ENCODE peak calls at places on chromosomes 6 and 20, in ten cellular contexts. One of them, this sample, is unnamed.

GRCh38 chr20:32661820-32662528 is 11.8 kb downstream of the C20orf203 start:
- DNase-seq in T-helper 1 cell: no peak
- DNase-seq in substantia nigra: no peak
- DNase-seq in GM13977: no peak
- DNase-seq in pancreas: no peak
- DNase-seq in HEK293T: no peak
- DNase-seq in neural crest cell: no peak
- DNase-seq in NCI-H345: no peak
- DNase-seq in iris pigment epithelial cell: no peak
- DNase-seq in dermis microvascular lymphatic vessel endothelial cell: no peak
- DNase-seq in this sample: no peak

GRCh38 chr20:61895016-61895415 is 170.7 kb downstream of the TAF4 start:
- DNase-seq in GM13977: no peak
- DNase-seq in neural crest cell: no peak
- DNase-seq in T-helper 1 cell: no peak
- DNase-seq in dermis microvascular lymphatic vessel endothelial cell: no peak
- DNase-seq in HEK293T: no peak
- DNase-seq in iris pigment epithelial cell: no peak
- DNase-seq in substantia nigra: no peak
- DNase-seq in pancreas: no peak
- DNase-seq in NCI-H345: no peak
- DNase-seq in this sample: no peak

GRCh38 chr6:163720005-163720404 is 305.5 kb downstream of the QKI start:
- DNase-seq in pancreas: no peak
- DNase-seq in NCI-H345: peak; percentile 78
- DNase-seq in GM13977: no peak
- DNase-seq in dermis microvascular lymphatic vessel endothelial cell: no peak
- DNase-seq in HEK293T: no peak
- DNase-seq in substantia nigra: no peak
- DNase-seq in neural crest cell: no peak
- DNase-seq in T-helper 1 cell: no peak
- DNase-seq in iris pigment epithelial cell: peak; percentile 33
- DNase-seq in this sample: no peak

GRCh38 chr6:88662163-88662580 is 301.2 kb downstream of the RNGTT start:
- DNase-seq in pancreas: no peak
- DNase-seq in NCI-H345: no peak
- DNase-seq in T-helper 1 cell: no peak
- DNase-seq in HEK293T: no peak
- DNase-seq in dermis microvascular lymphatic vessel endothelial cell: no peak
- DNase-seq in neural crest cell: no peak
- DNase-seq in GM13977: no peak
- DNase-seq in iris pigment epithelial cell: no peak
- DNase-seq in substantia nigra: no peak
- DNase-seq in this sample: peak; percentile 6

GRCh38 chr6:63516186-63516944 is 55.9 kb upstream of the LOC128125822 start:
- DNase-seq in pancreas: no peak
- DNase-seq in T-helper 1 cell: no peak
- DNase-seq in HEK293T: no peak
- DNase-seq in substantia nigra: no peak
- DNase-seq in dermis microvascular lymphatic vessel endothelial cell: peak; percentile 2
- DNase-seq in neural crest cell: no peak
- DNase-seq in GM13977: no peak
- DNase-seq in NCI-H345: no peak
- DNase-seq in iris pigment epithelial cell: no peak
- DNase-seq in this sample: no peak

GRCh38 chr6:169169941-169170582 is 83.6 kb downstream of the THBS2 start:
- DNase-seq in neural crest cell: no peak
- DNase-seq in substantia nigra: no peak
- DNase-seq in NCI-H345: no peak
- DNase-seq in HEK293T: no peak
- DNase-seq in GM13977: no peak
- DNase-seq in pancreas: no peak
- DNase-seq in dermis microvascular lymphatic vessel endothelial cell: no peak
- DNase-seq in T-helper 1 cell: no peak
- DNase-seq in iris pigment epithelial cell: no peak
- DNase-seq in this sample: no peak

GRCh38 chr6:124670801-124671200 is 291.4 kb upstream of the RNF217 start:
- DNase-seq in HEK293T: no peak
- DNase-seq in pancreas: no peak
- DNase-seq in iris pigment epithelial cell: no peak
- DNase-seq in T-helper 1 cell: no peak
- DNase-seq in NCI-H345: peak; percentile 87
- DNase-seq in GM13977: no peak
- DNase-seq in dermis microvascular lymphatic vessel endothelial cell: no peak
- DNase-seq in neural crest cell: no peak
- DNase-seq in substantia nigra: no peak
- DNase-seq in this sample: no peak

GRCh38 chr20:42588847-42589246 is 600.9 kb downstream of the PTPRT start:
- DNase-seq in neural crest cell: no peak
- DNase-seq in HEK293T: no peak
- DNase-seq in substantia nigra: no peak
- DNase-seq in T-helper 1 cell: no peak
- DNase-seq in iris pigment epithelial cell: no peak
- DNase-seq in pancreas: no peak
- DNase-seq in NCI-H345: no peak
- DNase-seq in GM13977: no peak
- DNase-seq in dermis microvascular lymphatic vessel endothelial cell: no peak
- DNase-seq in this sample: no peak

GRCh38 chr6:39496951-39497350 is 174.4 kb upstream of the KCNK16 start:
- DNase-seq in substantia nigra: no peak
- DNase-seq in neural crest cell: no peak
- DNase-seq in T-helper 1 cell: no peak
- DNase-seq in HEK293T: no peak
- DNase-seq in NCI-H345: no peak
- DNase-seq in pancreas: no peak
- DNase-seq in iris pigment epithelial cell: no peak
- DNase-seq in dermis microvascular lymphatic vessel endothelial cell: no peak
- DNase-seq in GM13977: no peak
- DNase-seq in this sample: no peak

GRCh38 chr6:89257781-89258180 is 40.6 kb upstream of the GABRR1 start:
- DNase-seq in T-helper 1 cell: no peak
- DNase-seq in HEK293T: no peak
- DNase-seq in GM13977: no peak
- DNase-seq in NCI-H345: no peak
- DNase-seq in iris pigment epithelial cell: no peak
- DNase-seq in neural crest cell: no peak
- DNase-seq in pancreas: no peak
- DNase-seq in substantia nigra: no peak
- DNase-seq in dermis microvascular lymphatic vessel endothelial cell: no peak
- DNase-seq in this sample: no peak

GRCh38 chr6:15382712-15383111 is 136.8 kb downstream of the JARID2 start:
- DNase-seq in NCI-H345: no peak
- DNase-seq in substantia nigra: no peak
- DNase-seq in pancreas: no peak
- DNase-seq in neural crest cell: no peak
- DNase-seq in dermis microvascular lymphatic vessel endothelial cell: no peak
- DNase-seq in iris pigment epithelial cell: no peak
- DNase-seq in T-helper 1 cell: no peak
- DNase-seq in HEK293T: no peak
- DNase-seq in GM13977: no peak
- DNase-seq in this sample: no peak

GRCh38 chr20:44861547-44862006 is 23.9 kb upstream of the YWHAB start:
- DNase-seq in dermis microvascular lymphatic vessel endothelial cell: peak; percentile 8
- DNase-seq in iris pigment epithelial cell: peak; percentile 23
- DNase-seq in T-helper 1 cell: no peak
- DNase-seq in pancreas: no peak
- DNase-seq in GM13977: no peak
- DNase-seq in substantia nigra: no peak
- DNase-seq in neural crest cell: no peak
- DNase-seq in HEK293T: no peak
- DNase-seq in NCI-H345: no peak
- DNase-seq in this sample: no peak

GRCh38 chr6:166604911-166605310 is 18.4 kb upstream of the RAMACL start:
- DNase-seq in neural crest cell: no peak
- DNase-seq in GM13977: no peak
- DNase-seq in pancreas: no peak
- DNase-seq in HEK293T: no peak
- DNase-seq in NCI-H345: no peak
- DNase-seq in T-helper 1 cell: no peak
- DNase-seq in substantia nigra: no peak
- DNase-seq in iris pigment epithelial cell: no peak
- DNase-seq in dermis microvascular lymphatic vessel endothelial cell: no peak
- DNase-seq in this sample: no peak

GRCh38 chr6:159174263-159174974 is 5.2 kb downstream of the FNDC1 start:
- DNase-seq in neural crest cell: peak; percentile 81
- DNase-seq in substantia nigra: peak; percentile 6
- DNase-seq in HEK293T: peak; percentile 85
- DNase-seq in pancreas: peak; percentile 39
- DNase-seq in dermis microvascular lymphatic vessel endothelial cell: peak; percentile 65
- DNase-seq in T-helper 1 cell: peak; percentile 55
- DNase-seq in NCI-H345: peak; percentile 67
- DNase-seq in iris pigment epithelial cell: peak; percentile 73
- DNase-seq in GM13977: peak; percentile 76
- DNase-seq in this sample: peak; percentile 74

GRCh38 chr6:84623956-84624680 is 140.3 kb downstream of the TBX18 start:
- DNase-seq in NCI-H345: no peak
- DNase-seq in neural crest cell: no peak
- DNase-seq in iris pigment epithelial cell: peak; percentile 94
- DNase-seq in pancreas: no peak
- DNase-seq in dermis microvascular lymphatic vessel endothelial cell: peak; percentile 35
- DNase-seq in GM13977: no peak
- DNase-seq in HEK293T: no peak
- DNase-seq in substantia nigra: no peak
- DNase-seq in T-helper 1 cell: no peak
- DNase-seq in this sample: no peak

GRCh38 chr20:1264727-1265126 is 1.4 kb upstream of the SNPH start:
- DNase-seq in T-helper 1 cell: no peak
- DNase-seq in dermis microvascular lymphatic vessel endothelial cell: no peak
- DNase-seq in GM13977: no peak
- DNase-seq in NCI-H345: no peak
- DNase-seq in neural crest cell: no peak
- DNase-seq in iris pigment epithelial cell: no peak
- DNase-seq in HEK293T: no peak
- DNase-seq in pancreas: no peak
- DNase-seq in substantia nigra: no peak
- DNase-seq in this sample: no peak

GRCh38 chr6:90110971-90111370 is 185.7 kb downstream of the BACH2 start:
- DNase-seq in dermis microvascular lymphatic vessel endothelial cell: no peak
- DNase-seq in HEK293T: no peak
- DNase-seq in NCI-H345: no peak
- DNase-seq in T-helper 1 cell: peak; percentile 48
- DNase-seq in pancreas: no peak
- DNase-seq in substantia nigra: no peak
- DNase-seq in iris pigment epithelial cell: no peak
- DNase-seq in neural crest cell: no peak
- DNase-seq in GM13977: no peak
- DNase-seq in this sample: no peak